ENCODE peak calls at places on chromosomes 1 and 21, in four cellular contexts. J is IMR-90, T is heart right ventricle, E is lung. A is an unnamed sample.
A peak's percentile ranks its signal among the peaks of the same experiment; 100 is the strongest.

GRCh38 chr1:171563675-171564074 is 58.4 kb upstream of the MYOCOS start:
- DNase-seq in J (peak; percentile 76), T (no peak), E (no peak), A (no peak)

GRCh38 chr1:47752048-47752451 is 245.1 kb downstream of the TRABD2B start:
- DNase-seq in J (peak; percentile 4), T (no peak), E (no peak), A (no peak)

GRCh38 chr1:156928043-156928602 is 7.7 kb downstream of the LRRC71 start:
- DNase-seq in J (no peak), T (no peak), E (no peak), A (no peak)

GRCh38 chr1:96721053-96721381 is 567 bp upstream of the PTBP2 start:
- DNase-seq in J (no peak), T (no peak), E (no peak), A (no peak)

GRCh38 chr1:186152227-186152944 is 222.7 kb downstream of the TPR start:
- DNase-seq in J (peak; percentile 75), T (no peak), E (no peak), A (no peak)

GRCh38 chr1:9760824-9761223 is 62.9 kb downstream of the CLSTN1 start:
- DNase-seq in J (no peak), T (no peak), E (no peak), A (no peak)

GRCh38 chr1:205069371-205070125 is 14.7 kb downstream of the TMEM81 start:
- DNase-seq in J (no peak), T (no peak), E (no peak), A (no peak)

GRCh38 chr1:151820940-151821339 is 10.7 kb downstream of the RORC start:
- DNase-seq in J (no peak), T (peak; percentile 37), E (no peak), A (no peak)

GRCh38 chr1:75501565-75501964 is 109.3 kb downstream of the SLC44A5 start:
- DNase-seq in J (no peak), T (no peak), E (no peak), A (no peak)

GRCh38 chr1:171257207-171258052 is 9.1 kb downstream of the FMO1 start:
- DNase-seq in J (no peak), T (no peak), E (no peak), A (no peak)

GRCh38 chr1:204506091-204506968 is 9.9 kb upstream of the MDM4 start:
- DNase-seq in J (peak; percentile 95), T (peak; percentile 42), E (peak; percentile 76), A (no peak)

GRCh38 chr1:1462318-1462966 is 9.1 kb upstream of the ATAD3B start:
- DNase-seq in J (no peak), T (peak; percentile 43), E (peak; percentile 82), A (no peak)

GRCh38 chr1:31568895-31569655 is 7.2 kb upstream of the TINAGL1 start:
- DNase-seq in J (no peak), T (peak; percentile 74), E (peak; percentile 78), A (no peak)

GRCh38 chr1:71086331-71086730 is 5.5 kb upstream of the ZRANB2 start:
- DNase-seq in J (peak; percentile 85), T (no peak), E (no peak), A (no peak)

GRCh38 chr1:119293777-119294176 is 74.8 kb upstream of the HAO2 start:
- DNase-seq in J (no peak), T (no peak), E (no peak), A (no peak)

GRCh38 chr1:168187180-168187579 is 8.4 kb downstream of the TIPRL start:
- DNase-seq in J (no peak), T (no peak), E (no peak), A (no peak)

GRCh38 chr1:151199860-151200581 is 1.7 kb downstream of the PIP5K1A start:
- DNase-seq in J (peak; percentile 94), T (no peak), E (no peak), A (no peak)

GRCh38 chr1:43582162-43582566 is 51.5 kb downstream of the PTPRF start:
- DNase-seq in J (peak; percentile 96), T (no peak), E (peak; percentile 44), A (no peak)

GRCh38 chr1:180842052-180842451 is 70.6 kb upstream of the KIAA1614 start:
- DNase-seq in J (peak; percentile 85), T (no peak), E (no peak), A (no peak)

GRCh38 chr21:26124421-26124833 is 46.1 kb downstream of the APP start:
- DNase-seq in J (peak; percentile 67), T (no peak), E (no peak), A (no peak)

GRCh38 chr1:14930224-14930965 is 223.2 kb upstream of the TMEM51 start:
- DNase-seq in J (no peak), T (no peak), E (no peak), A (no peak)

GRCh38 chr1:66270122-66270812 is 263.7 kb upstream of the SGIP1 start:
- DNase-seq in J (peak; percentile 71), T (no peak), E (no peak), A (no peak)

GRCh38 chr1:45750298-45751038 is at the start of gene IPP:
- DNase-seq in J (peak; percentile 97), T (peak; percentile 99), E (peak; percentile 98), A (peak; percentile 98)

GRCh38 chr1:81730881-81731280 is 69.9 kb upstream of the ADGRL2 start:
- DNase-seq in J (no peak), T (no peak), E (no peak), A (no peak)

GRCh38 chr21:43749686-43750262 is 26.3 kb downstream of the CSTB start:
- DNase-seq in J (no peak), T (no peak), E (no peak), A (no peak)

DNA sequence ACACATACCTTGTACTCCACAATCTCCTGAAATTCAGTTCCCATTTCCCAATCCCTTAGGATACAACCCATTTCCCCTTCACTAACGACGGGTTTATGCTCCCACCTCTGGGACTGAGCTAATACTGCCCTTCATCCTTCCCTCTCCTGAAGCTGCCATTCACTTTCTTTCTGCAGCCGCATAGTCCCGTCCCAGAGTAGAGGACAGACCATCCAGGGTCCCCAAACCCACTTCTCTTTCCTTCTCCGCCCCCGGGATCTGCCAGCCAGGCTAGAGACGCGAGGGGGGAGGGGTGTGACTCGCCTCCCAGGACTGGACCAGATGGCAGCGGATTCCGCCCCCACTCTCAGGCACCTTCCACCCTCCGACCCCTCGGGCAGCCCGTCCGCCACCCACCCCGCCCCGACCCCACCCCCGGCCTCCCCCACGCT is 679 bp downstream of the ABL2 start:
- DNase-seq in J (peak; percentile 15), T (peak; percentile 31), E (peak; percentile 35), A (no peak)
- H3K27ac ChIP-seq in J (peak overlapping the region; percentile 93), T (peak overlapping the region; percentile 78), E (peak overlapping the region; percentile 89), A (peak overlapping the region; percentile 92)

DNA sequence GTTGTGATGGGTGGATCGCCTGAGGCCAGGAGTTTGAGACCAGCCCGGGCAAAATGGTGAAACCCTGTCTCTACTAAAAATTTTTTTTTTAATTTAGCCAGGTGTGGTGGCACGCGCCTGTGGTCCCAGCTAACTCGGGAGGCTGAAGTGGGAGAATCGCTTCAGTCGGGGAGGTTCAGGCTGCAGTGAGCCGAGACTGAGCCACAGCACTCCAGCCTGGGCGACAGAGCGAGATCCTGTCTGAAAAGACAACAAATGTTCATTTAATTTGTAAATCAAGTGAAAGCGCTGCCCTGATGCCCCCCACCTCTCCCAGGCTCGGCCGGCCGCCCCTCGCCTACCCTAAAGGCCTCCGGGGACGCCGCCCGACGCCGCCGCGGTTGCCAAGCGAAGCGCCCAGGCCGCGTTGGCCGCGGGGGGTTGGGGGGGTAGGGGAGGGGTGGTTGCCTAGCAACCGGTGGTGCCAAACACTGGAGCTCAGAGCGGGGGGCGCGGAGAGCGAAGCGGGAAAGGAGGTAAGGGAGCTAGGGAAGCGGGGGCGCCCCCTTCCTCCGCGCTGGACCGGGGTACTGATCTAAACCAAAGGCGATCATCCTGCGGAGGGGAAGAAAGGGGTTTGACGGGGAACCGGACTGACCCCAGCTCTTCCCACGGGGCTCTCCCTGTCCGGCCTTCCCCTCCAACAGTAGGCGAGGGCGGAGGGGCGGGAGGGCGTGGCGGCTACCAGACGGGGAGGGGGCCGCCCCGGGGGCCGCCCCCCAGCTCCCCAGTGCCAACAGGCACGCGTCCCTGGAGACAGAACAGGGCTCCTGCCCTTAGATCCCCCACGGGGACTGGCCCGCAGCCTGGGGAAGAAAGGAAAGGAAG is at the start of gene TEKT2:
- DNase-seq in J (no peak), T (no peak), E (peak; percentile 42), A (peak; percentile 85)
- H3K4me3 ChIP-seq in J (peak within 1 kb of the TSS; percentile 31), T (peak within 1 kb of the TSS; percentile 40), E (peak within 1 kb of the TSS; percentile 24), A (peak within 1 kb of the TSS; percentile 64)

DNA sequence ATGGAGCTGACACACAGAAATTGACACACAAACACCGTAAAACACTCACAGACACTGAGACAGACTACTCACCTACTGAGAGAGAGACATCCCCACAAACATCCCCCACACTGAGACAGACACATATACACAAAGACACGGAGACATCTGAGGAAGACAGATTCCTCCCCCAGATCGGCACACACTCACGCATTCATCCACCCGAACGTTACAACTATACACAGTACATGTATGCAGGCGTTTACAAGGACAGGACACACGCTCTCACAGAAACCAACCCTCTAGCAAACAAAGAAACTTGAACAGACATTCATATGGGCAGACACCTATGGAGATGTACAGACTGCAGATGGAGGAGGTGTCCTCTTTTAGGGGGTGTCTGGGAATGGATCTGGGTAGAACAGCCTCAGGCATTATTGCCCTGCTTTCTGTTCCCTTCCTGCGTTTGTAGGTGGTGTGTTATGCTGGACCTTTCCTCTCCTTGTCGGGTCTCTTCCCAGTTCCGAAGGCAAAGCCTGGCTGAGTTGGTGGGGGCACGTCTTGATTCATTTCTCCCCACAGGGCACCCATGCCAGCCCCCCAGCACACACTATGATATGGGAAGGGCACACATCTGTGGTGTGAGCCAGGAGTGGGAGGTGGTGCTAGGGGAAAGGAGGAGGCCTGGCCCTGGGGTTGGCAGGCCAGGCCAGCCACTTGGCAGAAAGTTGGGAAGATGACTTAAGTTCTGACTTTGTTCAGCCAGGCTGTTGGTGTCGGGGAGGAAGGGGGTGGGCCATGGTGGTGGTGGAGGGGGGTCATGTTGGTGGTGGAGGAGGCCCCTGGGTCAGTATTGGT is 1.5 kb downstream of the KIRREL1 start:
- DNase-seq in J (peak; percentile 40), T (peak; percentile 27), E (no peak), A (no peak)
- H3K4me1 ChIP-seq in J (peaks cover 16% of the 10 kb centered on the region), T (peaks cover 51% of the 10 kb centered on the region), E (peaks cover 9% of the 10 kb centered on the region), A (peaks cover 71% of the 10 kb centered on the region)

GRCh38 chr1:244460195-244460594 is 878 bp upstream of the CATSPERE start:
- DNase-seq in J (no peak), T (no peak), E (no peak), A (no peak)
- H3K27ac ChIP-seq in J (no peak overlapping the region), T (peak overlapping the region; percentile 87), E (no peak overlapping the region), A (no peak overlapping the region)

GRCh38 chr21:35342440-35342839 is 293.3 kb upstream of the RUNX1 start:
- DNase-seq in J (no peak), T (no peak), E (no peak), A (no peak)
- H3K4me3 ChIP-seq in J (no peak overlapping the region), T (no peak overlapping the region), E (no peak overlapping the region), A (no peak overlapping the region)

GRCh38 chr1:25810341-25811299 is 9.1 kb upstream of the MTFR1L start:
- DNase-seq in J (peak; percentile 35), T (peak; percentile 81), E (peak; percentile 73), A (peak; percentile 92)

GRCh38 chr1:25808481-25809244 is 8.7 kb downstream of the SELENON start:
- DNase-seq in J (no peak), T (no peak), E (no peak), A (no peak)

GRCh38 chr1:25809283-25809926 is 9.4 kb downstream of the SELENON start:
- DNase-seq in J (no peak), T (no peak), E (no peak), A (no peak)

GRCh38 chr1:25811384-25812082 is 8.2 kb upstream of the MTFR1L start:
- DNase-seq in J (no peak), T (no peak), E (no peak), A (no peak)

DNA sequence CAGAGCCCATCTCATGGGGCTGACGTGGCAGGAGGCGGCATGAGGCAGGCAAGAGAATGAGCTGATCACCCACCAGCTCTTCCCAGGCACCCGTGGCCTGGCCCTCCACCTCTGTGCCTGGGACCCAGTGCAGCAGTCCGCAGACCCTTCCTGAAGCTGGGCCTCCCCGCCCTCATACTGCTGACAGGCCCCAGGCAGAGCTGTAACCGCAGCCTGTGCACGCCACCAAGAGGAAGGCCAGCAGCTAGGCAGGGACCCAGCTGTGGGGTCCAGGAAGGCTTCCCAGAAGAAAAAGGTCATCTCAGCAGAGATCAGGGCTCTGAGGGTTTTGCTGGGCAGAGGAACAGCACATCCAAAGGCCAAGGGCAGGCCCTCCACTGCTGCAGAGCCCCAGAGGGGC is 9.8 kb upstream of the MTFR1L start:
- DNase-seq in J (no peak), T (no peak), E (no peak), A (no peak)
- H3K4me1 ChIP-seq in J (peaks cover 6% of the 10 kb centered on the region), T (peaks cover 62% of the 10 kb centered on the region), E (peaks cover 7% of the 10 kb centered on the region), A (peaks cover 50% of the 10 kb centered on the region)

A was measured in esophagus muscularis mucosa.